ENCODE peak calls at places on chromosomes 6 and 20, in four cellular contexts. T is fibroblast of pulmonary artery, Z is BJ, E is brain microvascular endothelial cell. Q is an unnamed sample.

GRCh38 chr6:47153066-47153755 is 111.1 kb upstream of the ADGRF1 start:
- DNase-seq in Z (no peak), T (peak; percentile 45), E (peak; percentile 30), Q (no peak)

GRCh38 chr6:142301421-142302391 is at the start of gene ADGRG6:
- DNase-seq in T (no peak), E (no peak), Z (no peak), Q (no peak)

GRCh38 chr6:56491606-56492328 is 150.9 kb downstream of the DST start:
- DNase-seq in T (peak; percentile 69), Z (no peak), E (peak; percentile 54), Q (no peak)

GRCh38 chr6:119493980-119494379 is 144.4 kb upstream of the MAN1A1 start:
- DNase-seq in Z (no peak), E (no peak), T (no peak), Q (no peak)

GRCh38 chr6:164528539-164528938 is 780.9 kb downstream of the C6orf118 start:
- DNase-seq in T (no peak), E (no peak), Z (no peak), Q (no peak)

GRCh38 chr20:22339091-22339881 is 245.1 kb downstream of the FOXA2 start:
- DNase-seq in E (peak; percentile 58), Z (no peak), T (peak; percentile 85), Q (peak; percentile 9)

GRCh38 chr6:36788768-36789167 is 50.5 kb downstream of the CPNE5 start:
- DNase-seq in T (no peak), Z (no peak), E (no peak), Q (no peak)

GRCh38 chr20:54103067-54103761 is 32.8 kb upstream of the BCAS1 start:
- DNase-seq in Z (no peak), E (peak; percentile 78), T (peak; percentile 75), Q (no peak)

GRCh38 chr20:60857708-60858107 is 394.4 kb upstream of the CDH4 start:
- DNase-seq in Z (no peak), E (no peak), T (peak; percentile 1), Q (no peak)

GRCh38 chr6:43782764-43783513 is 12.9 kb downstream of the VEGFA start:
- DNase-seq in E (no peak), T (no peak), Z (no peak), Q (no peak)

GRCh38 chr6:35089935-35090505 is 51.1 kb downstream of the TCP11 start:
- DNase-seq in T (peak; percentile 72), Z (peak; percentile 51), E (peak; percentile 51), Q (peak; percentile 96)

GRCh38 chr20:58618694-58619540 is 32.2 kb upstream of the STX16 start:
- DNase-seq in T (peak; percentile 70), Z (no peak), E (peak; percentile 88), Q (no peak)

DNA sequence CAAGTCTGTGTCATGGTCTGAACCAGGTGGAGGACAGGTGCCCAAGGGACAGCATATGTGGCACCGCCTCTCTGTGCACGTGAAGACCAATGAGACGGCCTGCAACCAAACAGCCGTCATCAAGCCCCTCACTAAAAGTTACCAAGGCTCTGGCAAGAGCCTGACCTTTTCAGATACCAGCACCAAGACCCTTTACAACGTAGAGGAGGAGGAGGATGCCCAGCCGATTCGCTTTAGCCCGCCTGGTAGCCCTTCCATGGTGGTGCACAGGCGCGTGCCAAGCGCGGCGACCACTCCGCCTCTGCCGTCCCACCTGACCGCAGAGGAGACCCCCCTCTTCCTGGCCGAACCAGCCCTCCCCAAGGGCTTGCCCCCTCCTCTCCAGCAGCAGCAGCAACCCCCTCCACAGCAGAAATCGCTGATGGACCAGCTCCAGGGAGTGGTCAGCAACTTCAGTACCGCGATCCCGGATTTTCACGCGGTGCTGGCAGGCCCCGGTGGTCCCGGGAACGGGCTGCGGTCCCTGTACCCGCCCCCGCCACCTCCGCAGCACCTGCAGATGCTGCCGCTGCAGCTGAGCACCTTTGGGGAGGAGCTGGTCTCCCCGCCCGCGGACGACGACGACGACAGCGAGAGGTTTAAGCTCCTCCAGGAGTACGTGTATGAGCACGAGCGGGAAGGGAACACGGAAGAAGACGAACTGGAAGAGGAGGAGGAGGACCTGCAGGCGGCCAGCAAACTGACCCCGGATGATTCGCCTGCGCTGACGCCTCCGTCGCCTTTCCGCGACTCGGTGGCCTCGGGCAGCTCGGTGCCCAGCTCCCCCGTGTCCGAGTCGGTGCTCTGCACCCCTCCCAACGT is 109.5 kb upstream of the RAB32 start:
- DNase-seq in Z (no peak), E (no peak), T (peak; percentile 28), Q (no peak)
- H3K4me3 ChIP-seq in Z (peak overlapping the region; percentile 29), E (peak overlapping the region; percentile 46), T (peak overlapping the region; percentile 48), Q (peak overlapping the region; percentile 43)

DNA sequence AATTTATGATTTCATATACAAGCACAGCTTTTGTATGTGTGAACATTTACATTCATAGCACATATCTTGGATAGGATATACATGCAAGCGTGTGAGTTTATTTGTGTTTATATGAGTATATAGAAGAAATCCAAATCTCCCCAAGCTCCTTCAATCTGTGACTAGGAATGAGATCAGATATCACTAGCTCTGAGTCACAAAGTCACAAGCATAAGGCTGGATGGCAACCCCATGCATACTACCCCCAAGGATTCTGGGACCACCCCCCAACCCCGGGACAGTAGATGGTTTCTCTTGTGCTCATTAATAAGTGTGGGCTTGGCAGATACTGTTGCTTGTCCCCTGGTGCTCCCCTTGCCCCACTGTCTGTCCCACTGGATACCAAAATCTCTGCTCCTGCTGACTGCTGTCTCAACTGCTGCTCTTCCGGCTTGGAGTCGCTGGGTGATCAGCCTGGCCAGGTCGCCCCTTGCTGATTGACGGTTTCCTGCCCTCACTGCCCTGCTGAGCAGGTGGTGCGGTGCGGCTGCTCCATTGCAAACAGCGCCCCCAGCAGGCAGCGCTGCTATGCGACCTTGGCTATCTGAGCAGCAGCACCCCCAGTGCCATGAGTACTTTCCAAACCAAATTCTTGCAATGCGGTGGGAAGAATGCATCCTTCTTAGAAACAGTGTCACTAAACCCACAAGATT is 279.4 kb downstream of the CD83 start:
- DNase-seq in E (peak; percentile 13), T (no peak), Z (no peak), Q (no peak)
- TF ChIP-seq CTCF in E (peak; percentile 68), T (peak; percentile 22), Z (peak; percentile 30), Q (peak; percentile 63)

GRCh38 chr20:62555642-62556420 is 80.0 kb upstream of the GATA5 start:
- DNase-seq in T (no peak), E (no peak), Z (no peak), Q (no peak)
- H3K4me3 ChIP-seq in T (no peak overlapping the region), E (no peak overlapping the region), Z (no peak overlapping the region), Q (no peak overlapping the region)

GRCh38 chr20:14142171-14142570 is 146.9 kb downstream of the MACROD2 start:
- DNase-seq in Z (peak; percentile 4), E (peak; percentile 70), T (peak; percentile 71), Q (peak; percentile 22)
- TF ChIP-seq CTCF in Z (peak; percentile 53), E (peak; percentile 71), T (peak; percentile 58), Q (peak; percentile 57)

GRCh38 chr6:32151131-32151884 is 431 bp downstream of the PRRT1 start:
- DNase-seq in E (no peak), T (no peak), Z (no peak), Q (no peak)
- H3K4me3 ChIP-seq in E (peak overlapping the region; percentile 39), T (peak overlapping the region; percentile 96), Z (peak overlapping the region; percentile 56), Q (no peak overlapping the region)

DNA sequence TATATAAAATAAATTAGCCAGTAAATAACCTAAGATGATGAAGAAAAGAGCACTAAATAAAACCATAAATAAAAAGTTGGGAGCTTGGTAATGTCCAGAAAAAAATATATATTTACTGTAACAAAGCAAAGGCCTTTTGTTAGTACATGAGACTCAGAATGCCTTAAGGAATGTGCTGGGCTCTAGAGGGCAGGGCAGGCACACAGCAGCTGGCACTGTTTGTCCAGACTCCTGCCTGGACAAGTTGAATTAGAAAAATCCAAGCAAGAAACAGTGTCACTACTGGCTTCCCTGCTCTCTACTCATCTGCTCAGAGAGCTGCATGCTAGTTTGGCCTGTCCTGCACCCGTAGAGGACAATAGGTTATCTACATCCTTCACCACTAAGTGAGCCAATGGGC is 8.8 kb downstream of the DEFB129 start:
- DNase-seq in Z (no peak), E (no peak), T (peak; percentile 22), Q (no peak)
- TF ChIP-seq CTCF in Z (peak; percentile 13), E (peak; percentile 16), T (no peak), Q (peak; percentile 54)

DNA sequence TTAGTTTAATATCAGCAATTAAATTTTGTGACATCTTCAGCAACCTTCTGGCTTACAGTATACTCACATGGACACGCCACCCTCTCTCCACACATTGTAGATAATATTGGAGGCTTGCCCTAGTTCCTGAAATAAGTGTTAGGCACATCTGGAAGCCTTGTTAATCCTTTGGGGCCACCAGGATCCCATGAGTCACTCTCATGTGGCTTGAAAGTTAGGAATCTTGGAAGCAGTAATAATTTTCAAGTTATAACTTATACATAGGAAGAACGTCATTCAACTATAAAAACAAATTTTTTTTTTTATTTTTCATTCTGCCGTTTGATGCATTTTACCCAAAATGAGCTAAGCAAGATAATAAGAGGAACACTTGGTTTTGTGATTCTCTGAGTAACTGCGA is 20.5 kb downstream of the LAMA4 start:
- DNase-seq in T (peak; percentile 88), E (peak; percentile 69), Z (peak; percentile 80), Q (peak; percentile 62)
- H3K4me3 ChIP-seq in T (no peak overlapping the region), E (no peak overlapping the region), Z (no peak overlapping the region), Q (no peak overlapping the region)

GRCh38 chr6:49454787-49455709 is 8.0 kb downstream of the MMUT start:
- DNase-seq in T (no peak), E (no peak), Z (no peak), Q (no peak)
- TF ChIP-seq CTCF in T (no peak), E (no peak), Z (no peak), Q (no peak)

GRCh38 chr6:12924911-12925310 is 208.3 kb downstream of the PHACTR1 start:
- DNase-seq in Z (no peak), T (no peak), E (no peak), Q (no peak)

GRCh38 chr6:12923644-12924235 is 207.2 kb downstream of the PHACTR1 start:
- DNase-seq in E (no peak), Z (no peak), T (no peak), Q (peak; percentile 44)

GRCh38 chr6:12916001-12916400 is 199.4 kb downstream of the PHACTR1 start:
- DNase-seq in T (no peak), Z (no peak), E (no peak), Q (no peak)

DNA sequence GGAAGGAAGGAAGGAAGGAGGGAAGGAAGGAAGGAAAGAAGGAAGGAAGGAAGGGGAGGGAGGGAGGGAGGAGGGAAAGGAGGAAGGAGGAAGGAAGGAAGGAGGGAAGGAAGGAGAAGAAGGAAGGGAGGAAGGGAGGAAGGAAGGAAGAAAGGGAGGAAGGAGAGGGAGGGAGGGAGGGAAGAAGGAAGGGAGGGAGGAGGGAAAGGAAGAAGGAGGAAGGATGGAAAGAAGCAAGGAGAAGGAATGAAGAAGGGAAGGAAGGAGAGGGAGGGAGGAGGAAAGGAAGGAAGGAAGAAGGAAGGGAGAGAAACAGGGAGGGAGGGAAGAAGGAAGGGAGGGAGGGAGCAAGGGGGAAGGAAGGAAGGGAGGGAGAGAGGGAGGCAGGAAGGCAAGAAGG is 204.9 kb downstream of the PHACTR1 start:
- DNase-seq in Z (no peak), T (no peak), E (no peak), Q (no peak)
- H3K4me3 ChIP-seq in Z (no peak overlapping the region), T (no peak overlapping the region), E (no peak overlapping the region), Q (no peak overlapping the region)

Q was measured in retinal pigment epithelial cell.